ENCODE peak calls at places on chromosomes 16 and 17, in five cellular contexts. Z is NCI-H774; K is mucosa of gallbladder; T is AG09319; L is stimulated activated CD4-positive, alpha-beta T cell treated with anti-CD3 and anti-CD28 coated beads, TNF-alpha, amount 100 ng/mL, for 24 hours. P is an unnamed sample.

GRCh38 chr17:44518032-44518431 is 14.8 kb upstream of the GPATCH8 start:
- DNase-seq in Z (no peak), K (no peak), L (no peak), T (no peak), P (no peak)

GRCh38 chr16:30895592-30896202 is 717 bp upstream of the CTF1 start:
- DNase-seq in T (no peak), K (no peak), L (no peak), Z (no peak), P (no peak)

GRCh38 chr16:85535352-85536072 is 77.6 kb upstream of the GSE1 start:
- DNase-seq in K (no peak), T (no peak), L (no peak), Z (no peak), P (no peak)

GRCh38 chr16:82675300-82675699 is 48.5 kb downstream of the CDH13 start:
- DNase-seq in K (no peak), Z (no peak), L (no peak), T (no peak), P (no peak)

GRCh38 chr17:72714357-72714966 is 378.0 kb downstream of the SLC39A11 start:
- DNase-seq in K (peak), T (no peak), Z (peak), L (no peak), P (no peak)

GRCh38 chr17:55706808-55707773 is 15.6 kb downstream of the TMEM100 start:
- DNase-seq in K (no peak), L (no peak), Z (peak), T (no peak), P (no peak)

GRCh38 chr17:18263885-18264682 is 3.6 kb downstream of the MIEF2 start:
- DNase-seq in K (no peak), Z (no peak), T (no peak), L (no peak), P (no peak)

GRCh38 chr16:89784409-89784808 is 32.0 kb downstream of the FANCA start:
- DNase-seq in Z (no peak), T (no peak), L (no peak), K (no peak), P (no peak)

GRCh38 chr17:37710344-37710886 is 34.4 kb downstream of the HNF1B start:
- DNase-seq in K (peak), L (no peak), Z (peak), T (no peak), P (no peak)

GRCh38 chr16:25110392-25110947 is 1.1 kb upstream of the LCMT1 start:
- DNase-seq in Z (no peak), L (no peak), K (no peak), T (no peak), P (peak)

GRCh38 chr17:61331178-61331577 is 68.5 kb upstream of the TBX2 start:
- DNase-seq in K (no peak), Z (no peak), L (no peak), T (no peak), P (no peak)

GRCh38 chr16:84667600-84668309 is 19.4 kb downstream of the KLHL36 start:
- DNase-seq in Z (no peak), L (no peak), K (no peak), T (no peak), P (no peak)

GRCh38 chr16:49833055-49833454 is 22.9 kb downstream of the ZNF423 start:
- DNase-seq in Z (no peak), L (no peak), K (peak), T (no peak), P (no peak)

GRCh38 chr17:6365187-6365943 is 69.6 kb downstream of the AIPL1 start:
- DNase-seq in K (no peak), L (no peak), Z (no peak), T (peak), P (no peak)

GRCh38 chr17:82947051-82947991 is 107.5 kb upstream of the ZNF750 start:
- DNase-seq in T (no peak), K (no peak), L (no peak), Z (no peak), P (no peak)

GRCh38 chr16:81623365-81624102 is 155.6 kb upstream of the PLCG2 start:
- DNase-seq in L (peak), Z (no peak), K (peak), T (no peak), P (no peak)

GRCh38 chr16:15539197-15539596 is 103.8 kb downstream of the MARF1 start:
- DNase-seq in T (no peak), L (no peak), Z (no peak), K (no peak), P (no peak)

GRCh38 chr17:30476726-30477082 is 504 bp upstream of the GOSR1 start:
- DNase-seq in K (no peak), T (no peak), L (peak), Z (peak), P (peak)

GRCh38 chr16:88068476-88069396 is 117.5 kb downstream of the BANP start:
- DNase-seq in T (no peak), L (no peak), K (no peak), Z (no peak), P (no peak)

GRCh38 chr16:7967986-7968509 is 622.3 kb downstream of the TMEM114 start:
- DNase-seq in T (no peak), Z (no peak), L (no peak), K (no peak), P (no peak)

GRCh38 chr16:7137560-7138330 is 194.9 kb upstream of the RBFOX1 start:
- DNase-seq in Z (no peak), K (no peak), L (no peak), T (no peak), P (no peak)

GRCh38 chr17:46841561-46842379 is 9.6 kb upstream of the WNT9B start:
- DNase-seq in T (no peak), K (no peak), L (no peak), Z (peak), P (no peak)

GRCh38 chr16:66954097-66954659 is 6.9 kb upstream of the CES3 start:
- DNase-seq in T (peak), L (peak), Z (peak), K (peak), P (peak)

GRCh38 chr17:65790241-65790640 is 228.8 kb upstream of the AXIN2 start:
- DNase-seq in K (no peak), T (no peak), L (no peak), Z (no peak), P (no peak)

GRCh38 chr17:60390881-60391418 is 983 bp downstream of the USP32 start:
- DNase-seq in T (no peak), Z (no peak), K (no peak), L (no peak), P (no peak)

GRCh38 chr17:74474043-74474792 is 7.8 kb downstream of the CD300A start:
- DNase-seq in L (no peak), T (no peak), K (no peak), Z (no peak), P (no peak)

GRCh38 chr17:39231587-39232551 is 6.1 kb upstream of the STAC2 start:
- DNase-seq in T (no peak), L (no peak), Z (peak), K (peak), P (peak)

P was measured in KG1.